ENCODE peak calls at places on chromosomes 4 and X, in seven cellular contexts. Q, G, O, F, L, I and B are unnamed samples.

GRCh38 chr4:112735474-112735951 is 98.6 kb downstream of the LARP7 start:
- DNase-seq in F (no peak), L (no peak), G (no peak), I (no peak), Q (no peak), O (no peak), B (no peak)

GRCh38 chrX:63350979-63351616 is at the start of gene SPIN4:
- DNase-seq in Q (peak; percentile 36), F (peak; percentile 91), I (peak; percentile 92), G (no peak), O (peak; percentile 61), L (peak; percentile 18), B (peak; percentile 92)

GRCh38 chr4:84677995-84678394 is 95.1 kb downstream of the CDS1 start:
- DNase-seq in L (no peak), F (no peak), O (no peak), I (no peak), G (no peak), Q (no peak), B (no peak)

GRCh38 chrX:68041110-68041509 is 392.2 kb downstream of the OPHN1 start:
- DNase-seq in O (no peak), I (no peak), Q (no peak), F (no peak), L (no peak), G (no peak), B (no peak)

GRCh38 chr4:97262769-97263168 is 880.5 kb downstream of the STPG2 start:
- DNase-seq in F (no peak), G (no peak), O (no peak), L (no peak), I (no peak), Q (no peak), B (no peak)

GRCh38 chr4:87092389-87093141 is 127.9 kb downstream of the KLHL8 start:
- DNase-seq in Q (no peak), I (no peak), G (no peak), F (peak; percentile 75), O (peak; percentile 63), L (no peak), B (peak; percentile 82)

GRCh38 chrX:38061335-38061734 is 55.0 kb downstream of the SYTL5 start:
- DNase-seq in O (no peak), Q (no peak), L (no peak), I (no peak), G (no peak), F (no peak), B (peak; percentile 11)

GRCh38 chrX:11558972-11559371 is 106.7 kb downstream of the ARHGAP6 start:
- DNase-seq in O (no peak), I (peak; percentile 69), G (peak; percentile 4), Q (no peak), L (peak; percentile 27), F (peak; percentile 34), B (peak; percentile 7)

GRCh38 chr4:10403633-10404445 is 53.4 kb downstream of the ZNF518B start:
- DNase-seq in G (peak; percentile 2), O (no peak), L (no peak), I (peak; percentile 67), F (peak; percentile 17), Q (no peak), B (peak; percentile 43)

GRCh38 chr4:115851918-115852766 is 738.7 kb upstream of the NDST4 start:
- DNase-seq in Q (no peak), O (no peak), G (no peak), F (peak; percentile 54), L (no peak), I (peak; percentile 88), B (peak; percentile 86)

GRCh38 chrX:105882581-105883275 is 60.4 kb downstream of the NRK start:
- DNase-seq in O (no peak), I (no peak), L (no peak), Q (no peak), G (no peak), F (no peak), B (peak; percentile 15)

GRCh38 chr4:4338632-4339031 is 48.3 kb upstream of the NSG1 start:
- DNase-seq in F (no peak), O (no peak), L (no peak), Q (no peak), I (no peak), G (no peak), B (no peak)

GRCh38 chrX:154398668-154399526 is 720 bp downstream of the RPL10 start:
- DNase-seq in O (no peak), Q (peak; percentile 56), L (peak; percentile 59), G (peak; percentile 66), I (peak; percentile 85), F (peak; percentile 88), B (peak; percentile 85)

GRCh38 chr4:184100297-184100885 is 117.3 kb downstream of the ENPP6 start:
- DNase-seq in F (no peak), I (peak; percentile 87), Q (peak; percentile 43), L (peak; percentile 21), O (no peak), G (no peak), B (peak; percentile 51)

GRCh38 chrX:13816899-13817298 is at the start of gene GPM6B:
- DNase-seq in O (no peak), I (no peak), F (no peak), Q (no peak), G (no peak), L (no peak), B (no peak)

GRCh38 chrX:19793471-19793870 is 93.9 kb downstream of the SH3KBP1 start:
- DNase-seq in O (no peak), G (no peak), I (no peak), F (no peak), Q (no peak), L (no peak), B (no peak)

GRCh38 chr4:175034986-175035705 is 117.0 kb downstream of the ADAM29 start:
- DNase-seq in L (no peak), G (no peak), F (no peak), Q (no peak), O (no peak), I (no peak), B (no peak)

GRCh38 chr4:41183021-41183553 is 31.3 kb downstream of the APBB2 start:
- DNase-seq in Q (no peak), F (no peak), L (no peak), I (no peak), O (no peak), G (no peak), B (no peak)

GRCh38 chr4:10074767-10075105 is 41.9 kb downstream of the WDR1 start:
- DNase-seq in L (no peak), O (no peak), I (peak; percentile 67), Q (no peak), F (no peak), G (no peak), B (no peak)

GRCh38 chr4:37685726-37686372 is 327 bp downstream of the RELL1 start:
- DNase-seq in F (no peak), G (no peak), I (no peak), O (no peak), L (peak; percentile 7), Q (no peak), B (peak; percentile 81)

GRCh38 chrX:10177004-10177396 is 20.2 kb downstream of the CLCN4 start:
- DNase-seq in F (no peak), L (no peak), G (no peak), O (no peak), I (no peak), Q (no peak), B (no peak)

GRCh38 chrX:140439455-140439854 is 65.4 kb downstream of the SOX3 start:
- DNase-seq in G (no peak), I (peak; percentile 92), L (no peak), O (no peak), F (no peak), Q (no peak), B (peak; percentile 49)

GRCh38 chrX:153445856-153446635 is at the start of gene TREX2:
- DNase-seq in G (no peak), I (no peak), F (no peak), O (no peak), L (no peak), Q (no peak), B (no peak)

GRCh38 chrX:142001934-142002333 is 98.2 kb downstream of the MAGEC1 start:
- DNase-seq in I (no peak), O (no peak), G (no peak), F (no peak), Q (no peak), L (no peak), B (no peak)

GRCh38 chrX:40772290-40772689 is 36.9 kb upstream of the MED14 start:
- DNase-seq in G (no peak), I (no peak), O (no peak), F (no peak), Q (no peak), L (no peak), B (no peak)

GRCh38 chr4:37051111-37051510 is 193.4 kb upstream of the NWD2 start:
- DNase-seq in F (no peak), G (no peak), Q (no peak), O (no peak), I (no peak), L (no peak), B (no peak)

GRCh38 chr4:137909910-137910309 is 332.2 kb downstream of the SLC7A11 start:
- DNase-seq in G (no peak), F (peak; percentile 2), Q (no peak), I (peak; percentile 53), O (no peak), L (no peak), B (peak; percentile 28)

GRCh38 chr4:38805530-38806145 is 1.0 kb upstream of the TLR1 start:
- DNase-seq in F (no peak), G (no peak), L (no peak), I (no peak), O (no peak), Q (no peak), B (no peak)

GRCh38 chrX:139559383-139560042 is 29.0 kb downstream of the F9 start:
- DNase-seq in I (peak; percentile 71), L (no peak), G (no peak), O (peak; percentile 1), Q (no peak), F (peak; percentile 11), B (peak; percentile 71)

GRCh38 chr4:37068580-37068979 is 176.0 kb upstream of the NWD2 start:
- DNase-seq in L (no peak), G (no peak), O (no peak), I (peak; percentile 89), F (peak; percentile 6), Q (no peak), B (no peak)

GRCh38 chr4:48898733-48899431 is 7.7 kb downstream of the OCIAD2 start:
- DNase-seq in G (no peak), L (no peak), Q (no peak), I (no peak), O (no peak), F (peak; percentile 14), B (no peak)

GRCh38 chr4:166415749-166416148 is 542.7 kb downstream of the TLL1 start:
- DNase-seq in F (no peak), G (no peak), Q (no peak), L (no peak), I (no peak), O (no peak), B (no peak)

GRCh38 chr4:152255437-152255836 is 280.5 kb downstream of the FBXW7 start:
- DNase-seq in I (no peak), L (no peak), O (no peak), F (no peak), G (peak; percentile 43), Q (no peak), B (no peak)

GRCh38 chrX:134692990-134693389 is 34.7 kb upstream of the PLAC1 start:
- DNase-seq in F (no peak), G (no peak), O (no peak), Q (no peak), L (no peak), I (no peak), B (no peak)

GRCh38 chr4:3269105-3269927 is 20.4 kb downstream of the MSANTD1 start:
- DNase-seq in O (no peak), G (no peak), L (no peak), Q (no peak), F (no peak), I (peak; percentile 51), B (peak; percentile 4)

GRCh38 chrX:144566592-144566991 is 680.7 kb upstream of the SPANXN1 start:
- DNase-seq in L (no peak), Q (no peak), I (peak; percentile 72), F (no peak), O (no peak), G (no peak), B (no peak)

GRCh38 chrX:130260316-130260715 is 8.4 kb downstream of the ZNF280C start:
- DNase-seq in F (no peak), Q (no peak), I (no peak), O (no peak), G (no peak), L (no peak), B (no peak)

GRCh38 chrX:122579521-122579920 is 604.6 kb upstream of the GRIA3 start:
- DNase-seq in I (no peak), O (no peak), G (no peak), F (no peak), Q (no peak), L (no peak), B (no peak)